ENCODE peak calls at places on chromosomes 4 and X, in ten cellular contexts. P is A549, E is right lobe of liver, X is brain microvascular endothelial cell, Z is tibial nerve, A is OCI-LY7, V is H9, O is right cardiac atrium, T is stomach, J is GM23248. Y is an unnamed sample.

GRCh38 chr4:90537491-90537890 is 410.3 kb downstream of the CCSER1 start:
- DNase-seq in P (no peak), E (no peak), X (no peak), Z (no peak), A (no peak), V (no peak), O (no peak), T (no peak), J (no peak), Y (no peak)

GRCh38 chr4:160182727-160183126 is 1079.8 kb downstream of the RAPGEF2 start:
- DNase-seq in P (no peak), E (no peak), X (no peak), Z (no peak), A (no peak), V (no peak), O (no peak), T (no peak), J (no peak), Y (no peak)

GRCh38 chrX:23820235-23820782 is 37.3 kb downstream of the SAT1 start:
- DNase-seq in P (no peak), E (no peak), X (no peak), Z (no peak), A (no peak), V (no peak), O (no peak), T (no peak), J (no peak), Y (no peak)

GRCh38 chrX:9912341-9912740 is 54.8 kb upstream of the CLDN34 start:
- DNase-seq in P (no peak), E (no peak), X (no peak), Z (no peak), A (no peak), V (peak), O (no peak), T (no peak), J (peak), Y (no peak)

GRCh38 chr4:89741768-89742167 is 95.2 kb downstream of the SNCA start:
- DNase-seq in P (no peak), E (no peak), X (no peak), Z (no peak), A (no peak), V (no peak), O (no peak), T (no peak), J (no peak), Y (no peak)

GRCh38 chrX:57289089-57289488 is 2.6 kb downstream of the FAAH2 start:
- DNase-seq in P (no peak), E (no peak), X (no peak), Z (no peak), A (no peak), V (no peak), O (no peak), T (no peak), J (no peak), Y (no peak)

GRCh38 chr4:78591404-78591803 is 39.8 kb downstream of the ANXA3 start:
- DNase-seq in P (no peak), E (no peak), X (no peak), Z (no peak), A (no peak), V (no peak), O (no peak), T (no peak), J (peak), Y (no peak)

GRCh38 chr4:31089815-31090214 is 369.6 kb downstream of the PCDH7 start:
- DNase-seq in P (no peak), E (no peak), X (peak), Z (no peak), A (no peak), V (no peak), O (peak), T (peak), J (no peak), Y (no peak)

GRCh38 chrX:137568741-137569469 is 3.0 kb downstream of the ZIC3 start:
- DNase-seq in P (no peak), E (no peak), X (no peak), Z (no peak), A (no peak), V (peak), O (no peak), T (no peak), J (peak), Y (no peak)

DNA sequence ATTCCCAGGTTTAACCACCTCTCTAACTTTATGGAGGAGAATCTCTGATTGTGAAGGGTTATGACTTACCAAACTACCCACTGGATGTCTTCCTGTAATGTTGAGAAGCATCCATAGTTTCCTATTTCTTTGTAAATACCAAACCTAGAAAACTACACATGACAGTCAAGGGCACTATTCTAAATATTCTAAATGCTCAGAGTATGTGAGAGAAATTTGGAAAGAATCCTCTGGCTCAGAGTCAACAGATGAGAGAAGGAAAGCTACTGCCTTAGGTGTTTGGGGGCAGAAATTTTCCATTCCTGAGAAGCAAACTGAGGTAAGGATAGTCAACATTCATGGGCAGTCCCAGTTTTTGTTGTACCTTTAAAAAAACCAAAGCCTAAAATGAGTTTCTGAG is 155.8 kb downstream of the KCNIP4 start:
- DNase-seq in P (no peak), E (no peak), X (no peak), Z (no peak), A (no peak), V (no peak), O (no peak), T (no peak), J (no peak), Y (no peak)
- H3K27ac ChIP-seq in P (no peak), E (no peak), X (no peak), Z (no peak), A (no peak), V (no peak), O (no peak), T (no peak), J (no peak), Y (no peak)

DNA sequence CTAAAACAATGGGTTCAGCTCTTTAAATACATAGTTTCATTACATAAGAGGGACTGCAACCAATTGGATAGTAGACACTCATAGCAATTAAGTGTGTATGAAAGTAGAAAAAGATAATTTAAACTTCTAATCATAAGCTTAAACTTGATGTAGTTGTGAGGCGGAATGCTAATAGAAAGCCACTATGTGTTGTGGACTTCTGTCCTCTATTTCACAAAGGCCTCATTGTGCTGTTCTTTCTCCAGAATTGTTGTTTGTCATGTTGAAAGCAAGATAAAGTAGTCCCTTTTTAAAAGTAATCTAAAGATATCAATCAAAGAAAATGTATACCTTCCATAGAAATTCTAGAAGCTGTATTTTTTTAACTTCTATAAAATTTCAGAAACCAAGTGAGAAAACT is 329.4 kb downstream of the KLHL4 start:
- DNase-seq in P (no peak), E (no peak), X (no peak), Z (no peak), A (no peak), V (no peak), O (no peak), T (no peak), J (no peak), Y (no peak)
- H3K27ac ChIP-seq in P (no peak), E (no peak), X (no peak), Z (no peak), A (no peak), V (no peak), O (no peak), T (no peak), J (no peak), Y (no peak)

GRCh38 chr4:36326610-36327009 is 45.2 kb downstream of the DTHD1 start:
- DNase-seq in P (no peak), E (no peak), X (no peak), Z (no peak), A (no peak), V (no peak), O (no peak), T (no peak), J (no peak), Y (no peak)

GRCh38 chr4:36325499-36325898 is 44.1 kb downstream of the DTHD1 start:
- DNase-seq in P (no peak), E (no peak), X (no peak), Z (no peak), A (peak), V (no peak), O (no peak), T (no peak), J (no peak), Y (no peak)

GRCh38 chr4:36327400-36327799 is 46.0 kb downstream of the DTHD1 start:
- DNase-seq in P (no peak), E (no peak), X (no peak), Z (no peak), A (no peak), V (no peak), O (no peak), T (no peak), J (no peak), Y (no peak)

GRCh38 chr4:36325916-36326315 is 44.5 kb downstream of the DTHD1 start:
- DNase-seq in P (no peak), E (no peak), X (no peak), Z (no peak), A (no peak), V (no peak), O (no peak), T (no peak), J (no peak), Y (no peak)

GRCh38 chr4:36328130-36328529 is 46.7 kb downstream of the DTHD1 start:
- DNase-seq in P (no peak), E (no peak), X (no peak), Z (no peak), A (no peak), V (no peak), O (no peak), T (no peak), J (no peak), Y (no peak)
- H3K27ac ChIP-seq in P (no peak), E (no peak), X (no peak), Z (no peak), A (no peak), V (no peak), O (no peak), T (no peak), J (no peak), Y (no peak)

GRCh38 chrX:150362599-150363481 is at the start of gene MAMLD1:
- DNase-seq in P (peak), E (peak), X (peak), Z (peak), A (no peak), V (peak), O (peak), T (peak), J (peak), Y (peak)
- H3K27ac ChIP-seq in P (peak), E (peak), X (peak), Z (peak), A (no peak), V (no peak), O (peak), T (peak), J (peak), Y (peak)

DNA sequence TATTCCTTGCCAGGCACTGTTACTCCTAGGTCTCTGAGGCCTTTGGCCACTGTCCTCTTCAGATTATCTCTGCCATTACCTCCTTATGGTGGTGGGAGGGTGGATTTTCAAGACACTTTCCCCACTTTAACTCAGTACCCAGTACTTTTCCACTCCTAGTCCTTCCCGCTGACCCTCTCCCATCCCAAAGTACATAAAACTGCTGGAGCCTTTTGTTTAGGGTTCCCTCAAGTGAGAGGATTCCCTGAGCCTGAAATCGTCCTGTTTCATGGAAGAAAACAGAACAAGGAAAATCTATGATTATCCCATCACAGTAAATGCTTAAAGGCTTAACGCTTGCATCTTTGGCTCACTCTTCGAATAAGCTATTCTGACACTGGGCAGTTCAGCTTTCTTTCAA is 1742.5 kb upstream of the ADGRL3 start:
- DNase-seq in P (no peak), E (no peak), X (no peak), Z (no peak), A (no peak), V (no peak), O (no peak), T (no peak), J (no peak), Y (no peak)
- H3K27ac ChIP-seq in P (no peak), E (no peak), X (no peak), Z (no peak), A (no peak), V (no peak), O (no peak), T (no peak), J (no peak), Y (no peak)

GRCh38 chr4:82850684-82851083 is 40.3 kb downstream of the SEC31A start:
- DNase-seq in P (no peak), E (no peak), X (no peak), Z (no peak), A (no peak), V (no peak), O (no peak), T (no peak), J (no peak), Y (no peak)
- H3K27ac ChIP-seq in P (no peak), E (no peak), X (no peak), Z (no peak), A (no peak), V (no peak), O (no peak), T (no peak), J (no peak), Y (no peak)